ENCODE peak calls at places on chromosomes 16 and 17, in seven cellular contexts. G is mucosa of descending colon, B is kidney epithelial cell, V is choroid plexus epithelial cell, H is GM23338, R is adrenal gland, E is AG09309. W is an unnamed sample.

GRCh38 chr16:76278976-76279375 is 1.8 kb downstream of the CNTNAP4 start:
- DNase-seq in G (no peak), B (no peak), V (peak; percentile 3), H (peak; percentile 70), R (no peak), E (no peak), W (no peak)

GRCh38 chr16:54590836-54591235 is 304.2 kb upstream of the IRX3 start:
- DNase-seq in G (no peak), B (no peak), V (no peak), H (no peak), R (no peak), E (no peak), W (no peak)

GRCh38 chr16:83781-84615 is 6.0 kb downstream of the MPG start:
- DNase-seq in G (no peak), B (no peak), V (peak; percentile 56), H (no peak), R (no peak), E (no peak), W (no peak)

GRCh38 chr16:29815032-29815721 is 775 bp upstream of the PAGR1 start:
- DNase-seq in G (peak; percentile 68), B (no peak), V (peak; percentile 21), H (peak; percentile 71), R (peak; percentile 59), E (no peak), W (no peak)

GRCh38 chr17:66415366-66416206 is 113.2 kb downstream of the PRKCA start:
- DNase-seq in G (no peak), B (no peak), V (no peak), H (no peak), R (no peak), E (no peak), W (no peak)

GRCh38 chr17:82424001-82424862 is 5.8 kb upstream of the OGFOD3 start:
- DNase-seq in G (peak; percentile 53), B (no peak), V (peak; percentile 68), H (peak; percentile 86), R (no peak), E (no peak), W (no peak)

GRCh38 chr16:12267491-12267890 is 291.0 kb downstream of the SNX29 start:
- DNase-seq in G (no peak), B (no peak), V (no peak), H (no peak), R (no peak), E (no peak), W (no peak)

GRCh38 chr16:86581458-86581857 is 3.1 kb downstream of the FOXL1 start:
- DNase-seq in G (no peak), B (no peak), V (peak; percentile 52), H (no peak), R (no peak), E (no peak), W (no peak)

GRCh38 chr17:46742539-46743270 is 75.8 kb downstream of the WNT3 start:
- DNase-seq in G (no peak), B (peak; percentile 72), V (peak; percentile 91), H (no peak), R (peak; percentile 62), E (peak; percentile 52), W (peak; percentile 52)

GRCh38 chr17:16214190-16215001 is 938 bp downstream of the NCOR1 start:
- DNase-seq in G (no peak), B (no peak), V (no peak), H (no peak), R (no peak), E (no peak), W (no peak)

GRCh38 chr17:18185832-18186231 is 2.2 kb downstream of the ALKBH5 start:
- DNase-seq in G (no peak), B (no peak), V (no peak), H (no peak), R (no peak), E (no peak), W (no peak)

GRCh38 chr16:69709456-69710084 is 16.8 kb downstream of the NQO1 start:
- DNase-seq in G (no peak), B (no peak), V (peak; percentile 81), H (peak; percentile 85), R (no peak), E (no peak), W (peak; percentile 32)

GRCh38 chr17:37541880-37542675 is 52.4 kb downstream of the DUSP14 start:
- DNase-seq in G (no peak), B (no peak), V (peak; percentile 83), H (peak; percentile 12), R (no peak), E (peak; percentile 54), W (no peak)

GRCh38 chr17:48816774-48817590 is at the start of gene TTLL6:
- DNase-seq in G (peak; percentile 96), B (no peak), V (peak; percentile 86), H (peak; percentile 99), R (peak; percentile 89), E (no peak), W (peak; percentile 78)

GRCh38 chr17:8122391-8122922 is 1.4 kb downstream of the HES7 start:
- DNase-seq in G (no peak), B (no peak), V (peak; percentile 31), H (peak; percentile 91), R (no peak), E (no peak), W (no peak)

GRCh38 chr17:8121531-8122390 is 2.1 kb downstream of the HES7 start:
- DNase-seq in G (peak; percentile 75), B (no peak), V (peak; percentile 52), H (peak; percentile 91), R (peak; percentile 46), E (no peak), W (no peak)

GRCh38 chr17:8119575-8120519 is 1.5 kb upstream of the ALOXE3 start:
- DNase-seq in G (peak; percentile 85), B (no peak), V (peak; percentile 95), H (peak; percentile 90), R (peak; percentile 73), E (peak; percentile 76), W (peak; percentile 68)

GRCh38 chr17:8118769-8119574 is 658 bp upstream of the ALOXE3 start:
- DNase-seq in G (peak; percentile 91), B (no peak), V (peak; percentile 83), H (peak; percentile 91), R (peak; percentile 88), E (no peak), W (no peak)

GRCh38 chr17:8120520-8121443 is 2.5 kb upstream of the ALOXE3 start:
- DNase-seq in G (peak; percentile 80), B (no peak), V (peak; percentile 72), H (peak; percentile 90), R (peak; percentile 42), E (no peak), W (no peak)
- TF ChIP-seq CTCF in G (no peak), B (peak; percentile 46), V (peak; percentile 43), H (peak; percentile 10), R (no peak), E (peak; percentile 24), W (peak; percentile 37)

DNA sequence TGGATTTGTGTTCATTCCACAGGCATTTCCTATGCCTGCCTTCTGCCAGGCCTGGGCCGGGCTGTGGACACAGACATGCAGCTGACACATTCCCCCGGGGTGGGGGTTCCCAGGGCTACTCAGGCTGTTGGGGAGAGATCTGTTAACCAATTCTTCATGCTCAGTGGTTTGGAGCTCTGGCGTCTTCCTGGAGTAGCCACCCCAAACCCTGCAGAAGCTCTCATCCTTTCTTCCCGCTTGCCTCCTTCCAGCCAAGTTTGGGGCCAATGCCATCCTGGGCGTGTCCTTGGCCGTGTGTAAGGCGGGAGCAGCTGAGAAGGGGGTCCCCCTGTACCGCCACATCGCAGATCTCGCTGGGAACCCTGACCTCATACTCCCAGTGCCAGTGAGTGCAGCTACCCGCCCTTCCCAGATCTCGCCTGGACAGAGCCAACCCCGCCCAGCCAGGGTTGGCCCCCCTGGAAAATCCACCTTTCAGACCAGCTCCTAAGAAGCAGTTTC is 2.6 kb downstream of the ENO3 start:
- DNase-seq in G (no peak), B (no peak), V (peak; percentile 62), H (no peak), R (no peak), E (peak; percentile 58), W (no peak)
- H3K4me3 ChIP-seq in G (no peak overlapping the region), B (no peak overlapping the region), V (no peak overlapping the region), H (no peak overlapping the region), R (no peak overlapping the region), E (peak overlapping the region; percentile 11), W (no peak overlapping the region)

GRCh38 chr16:68458551-68458950 is 10.2 kb upstream of the SMPD3 start:
- DNase-seq in G (no peak), B (no peak), V (no peak), H (no peak), R (no peak), E (no peak), W (no peak)

GRCh38 chr16:68458101-68458500 is 9.8 kb upstream of the SMPD3 start:
- DNase-seq in G (no peak), B (no peak), V (no peak), H (no peak), R (no peak), E (no peak), W (no peak)

GRCh38 chr16:68453816-68454215 is 5.5 kb upstream of the SMPD3 start:
- DNase-seq in G (no peak), B (no peak), V (no peak), H (no peak), R (no peak), E (no peak), W (no peak)

GRCh38 chr16:68452176-68452575 is 3.9 kb upstream of the SMPD3 start:
- DNase-seq in G (no peak), B (no peak), V (peak; percentile 31), H (no peak), R (no peak), E (peak; percentile 27), W (peak; percentile 12)

DNA sequence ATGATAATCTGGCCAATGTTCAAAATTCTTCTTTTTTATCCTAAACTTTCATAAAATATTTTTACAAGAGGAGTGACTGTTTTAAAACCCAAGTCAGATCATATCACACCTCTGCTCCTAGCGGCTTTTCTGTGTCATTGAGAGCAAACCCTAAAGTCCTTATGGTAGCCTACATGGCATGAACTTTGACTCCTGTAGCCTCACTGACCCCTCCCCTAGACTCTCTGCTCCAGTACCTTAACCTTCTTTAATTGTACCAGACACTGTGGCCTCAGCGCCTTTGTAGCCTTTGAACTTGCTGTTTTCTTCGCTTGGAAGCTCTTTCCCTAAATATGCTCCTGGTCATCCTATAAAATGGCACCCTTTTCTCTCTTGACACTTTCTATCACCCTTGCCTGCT is 7.3 kb upstream of the SMPD3 start:
- DNase-seq in G (no peak), B (no peak), V (no peak), H (no peak), R (no peak), E (no peak), W (no peak)
- TF ChIP-seq CTCF in G (no peak), B (no peak), V (no peak), H (no peak), R (no peak), E (no peak), W (no peak)

GRCh38 chr17:862584-862983 is 80.4 kb downstream of the MRM3 start:
- DNase-seq in G (no peak), B (no peak), V (no peak), H (no peak), R (no peak), E (no peak), W (no peak)

GRCh38 chr17:864315-864714 is 82.2 kb downstream of the MRM3 start:
- DNase-seq in G (no peak), B (no peak), V (no peak), H (no peak), R (no peak), E (no peak), W (no peak)

GRCh38 chr17:866568-867087 is 84.5 kb downstream of the MRM3 start:
- DNase-seq in G (no peak), B (no peak), V (no peak), H (no peak), R (no peak), E (no peak), W (peak; percentile 84)

GRCh38 chr17:861364-861763 is 79.2 kb downstream of the MRM3 start:
- DNase-seq in G (no peak), B (no peak), V (no peak), H (no peak), R (no peak), E (no peak), W (no peak)

GRCh38 chr17:863880-864279 is 81.7 kb downstream of the MRM3 start:
- DNase-seq in G (no peak), B (no peak), V (no peak), H (no peak), R (no peak), E (no peak), W (no peak)
- H3K4me3 ChIP-seq in G (no peak overlapping the region), B (no peak overlapping the region), V (no peak overlapping the region), H (no peak overlapping the region), R (no peak overlapping the region), E (no peak overlapping the region), W (no peak overlapping the region)

W was measured in retinal pigment epithelial cell.